ENCODE peak calls at places on chromosome 9, in six cellular contexts. P, F, E, C, N and T are unnamed samples.

GRCh38 chr9:74035786-74036185 is 461.3 kb upstream of the RORB start:
- DNase-seq in C (no peak), F (no peak), E (no peak), P (no peak), N (no peak), T (no peak)

GRCh38 chr9:117704024-117704575 is at the start of gene TLR4:
- DNase-seq in N (no peak), C (no peak), P (peak; percentile 54), E (no peak), F (peak; percentile 79), T (peak; percentile 44)

GRCh38 chr9:97593960-97594359 is 39.2 kb downstream of the TSTD2 start:
- DNase-seq in P (no peak), F (peak; percentile 7), N (no peak), C (no peak), E (peak; percentile 36), T (no peak)

GRCh38 chr9:79766091-79766490 is 194.3 kb downstream of the TLE4 start:
- DNase-seq in E (no peak), C (no peak), F (no peak), P (no peak), N (no peak), T (no peak)

GRCh38 chr9:117782931-117783788 is 79.0 kb downstream of the TLR4 start:
- DNase-seq in N (peak; percentile 36), F (peak; percentile 84), P (peak; percentile 66), C (peak; percentile 50), E (peak; percentile 36), T (peak; percentile 75)

GRCh38 chr9:124527781-124528180 is 20.6 kb upstream of the NR5A1 start:
- DNase-seq in E (no peak), N (no peak), F (peak; percentile 22), P (no peak), C (no peak), T (no peak)

GRCh38 chr9:121545148-121545874 is 45.7 kb upstream of the GGTA1 start:
- DNase-seq in F (no peak), P (no peak), N (no peak), E (no peak), C (no peak), T (no peak)

GRCh38 chr9:14365667-14366066 is 51.7 kb upstream of the NFIB start:
- DNase-seq in N (no peak), F (no peak), E (no peak), P (no peak), C (no peak), T (no peak)

GRCh38 chr9:19533373-19533772 is 124.6 kb downstream of the ACER2 start:
- DNase-seq in E (no peak), P (no peak), C (no peak), F (peak; percentile 2), N (no peak), T (no peak)